ENCODE peak calls at places on chromosome 3, in eight cellular contexts. X is NCI-H82, D is endothelial cell, W is T-cell, H is C1 segment of cervical spinal cord, N is T-helper 1 cell, U is adrenal gland, A is Ammon's horn. O is an unnamed sample.

GRCh38 chr3:126555795-126556636 is 2.7 kb downstream of the C3orf22 start:
- DNase-seq in X (no peak), D (peak; percentile 2), W (no peak), H (no peak), N (no peak), U (peak; percentile 31), A (no peak), O (no peak)

GRCh38 chr3:16338999-16339398 is 74.0 kb downstream of the OXNAD1 start:
- DNase-seq in X (peak; percentile 72), D (no peak), W (peak; percentile 16), H (no peak), N (no peak), U (peak; percentile 62), A (peak; percentile 76), O (no peak)

GRCh38 chr3:16761576-16761975 is 123.2 kb upstream of the PLCL2 start:
- DNase-seq in X (no peak), D (no peak), W (no peak), H (no peak), N (no peak), U (no peak), A (no peak), O (no peak)

GRCh38 chr3:23474580-23475357 is 271.6 kb downstream of the UBE2E2 start:
- DNase-seq in X (no peak), D (no peak), W (no peak), H (no peak), N (no peak), U (no peak), A (no peak), O (no peak)

GRCh38 chr3:186717039-186717457 is at the start of gene KNG1:
- DNase-seq in X (no peak), D (no peak), W (no peak), H (no peak), N (no peak), U (no peak), A (no peak), O (no peak)

GRCh38 chr3:156150434-156151066 is 30.2 kb downstream of the KCNAB1 start:
- DNase-seq in X (peak; percentile 79), D (peak; percentile 55), W (peak; percentile 25), H (peak; percentile 31), N (no peak), U (peak; percentile 82), A (peak; percentile 79), O (no peak)

GRCh38 chr3:69882560-69882959 is 117.0 kb upstream of the SAMMSON start:
- DNase-seq in X (no peak), D (no peak), W (no peak), H (no peak), N (no peak), U (no peak), A (no peak), O (no peak)

GRCh38 chr3:51975857-51976549 is 1.1 kb downstream of the ABHD14A start:
- DNase-seq in X (peak; percentile 81), D (peak; percentile 64), W (no peak), H (peak; percentile 54), N (no peak), U (peak; percentile 94), A (peak; percentile 87), O (no peak)

GRCh38 chr3:28612232-28612631 is 263.6 kb upstream of the AZI2 start:
- DNase-seq in X (no peak), D (no peak), W (no peak), H (no peak), N (no peak), U (no peak), A (no peak), O (no peak)

GRCh38 chr3:169173231-169173630 is 490.3 kb downstream of the MECOM start:
- DNase-seq in X (peak; percentile 59), D (no peak), W (no peak), H (no peak), N (no peak), U (no peak), A (no peak), O (no peak)

GRCh38 chr3:62723636-62724217 is 151.5 kb downstream of the CADPS start:
- DNase-seq in X (peak; percentile 9), D (no peak), W (no peak), H (no peak), N (no peak), U (no peak), A (peak; percentile 47), O (no peak)

GRCh38 chr3:169528289-169528688 is 135.2 kb downstream of the MECOM start:
- DNase-seq in X (no peak), D (no peak), W (no peak), H (no peak), N (no peak), U (no peak), A (no peak), O (no peak)

GRCh38 chr3:117019082-117019713 is 309.6 kb downstream of the TUSC7 start:
- DNase-seq in X (peak; percentile 90), D (peak; percentile 65), W (no peak), H (peak; percentile 58), N (no peak), U (peak; percentile 90), A (peak; percentile 93), O (peak; percentile 7)

GRCh38 chr3:190709351-190709773 is 153.1 kb downstream of the GMNC start:
- DNase-seq in X (no peak), D (no peak), W (no peak), H (no peak), N (no peak), U (no peak), A (no peak), O (no peak)

GRCh38 chr3:190579514-190580137 is 65.7 kb downstream of the IL1RAP start:
- DNase-seq in X (no peak), D (no peak), W (no peak), H (no peak), N (no peak), U (no peak), A (no peak), O (no peak)

GRCh38 chr3:126393563-126393962 is 1.1 kb upstream of the CFAP100 start:
- DNase-seq in X (no peak), D (no peak), W (no peak), H (no peak), N (no peak), U (no peak), A (no peak), O (no peak)

GRCh38 chr3:193737191-193737751 is 144.3 kb downstream of the OPA1 start:
- DNase-seq in X (peak; percentile 37), D (no peak), W (no peak), H (no peak), N (no peak), U (no peak), A (no peak), O (no peak)